ENCODE peak calls at places on chromosomes 6 and 20, in ten cellular contexts. One of them, this sample, is unnamed.

GRCh38 chr6:36805917-36806316 is 33.3 kb downstream of the CPNE5 start:
- DNase-seq in PC-9: no peak
- DNase-seq in foreskin fibroblast: no peak
- DNase-seq in Caco-2: no peak
- DNase-seq in AG04450: no peak
- DNase-seq in GM13976: no peak
- DNase-seq in Panc1: no peak
- DNase-seq in brain microvascular endothelial cell: no peak
- DNase-seq in astrocyte of the spinal cord: no peak
- DNase-seq in prostate gland: no peak
- DNase-seq in this sample: no peak

GRCh38 chr6:106117579-106117978 is 31.4 kb downstream of the PRDM1 start:
- DNase-seq in PC-9: no peak
- DNase-seq in foreskin fibroblast: no peak
- DNase-seq in Caco-2: no peak
- DNase-seq in AG04450: no peak
- DNase-seq in GM13976: peak; percentile 42
- DNase-seq in Panc1: no peak
- DNase-seq in brain microvascular endothelial cell: no peak
- DNase-seq in astrocyte of the spinal cord: no peak
- DNase-seq in prostate gland: no peak
- DNase-seq in this sample: no peak

GRCh38 chr20:1264727-1265126 is 1.4 kb upstream of the SNPH start:
- DNase-seq in PC-9: no peak
- DNase-seq in foreskin fibroblast: no peak
- DNase-seq in Caco-2: no peak
- DNase-seq in AG04450: no peak
- DNase-seq in GM13976: no peak
- DNase-seq in Panc1: no peak
- DNase-seq in brain microvascular endothelial cell: no peak
- DNase-seq in astrocyte of the spinal cord: no peak
- DNase-seq in prostate gland: no peak
- DNase-seq in this sample: no peak

GRCh38 chr20:63107449-63108200 is 100.9 kb upstream of the BHLHE23 start:
- DNase-seq in PC-9: no peak
- DNase-seq in foreskin fibroblast: no peak
- DNase-seq in Caco-2: peak; percentile 45
- DNase-seq in AG04450: no peak
- DNase-seq in GM13976: no peak
- DNase-seq in Panc1: no peak
- DNase-seq in brain microvascular endothelial cell: no peak
- DNase-seq in astrocyte of the spinal cord: no peak
- DNase-seq in prostate gland: no peak
- DNase-seq in this sample: no peak

GRCh38 chr20:36785308-36785707 is 11.7 kb upstream of the DSN1 start:
- DNase-seq in PC-9: no peak
- DNase-seq in foreskin fibroblast: no peak
- DNase-seq in Caco-2: no peak
- DNase-seq in AG04450: no peak
- DNase-seq in GM13976: no peak
- DNase-seq in Panc1: no peak
- DNase-seq in brain microvascular endothelial cell: no peak
- DNase-seq in astrocyte of the spinal cord: no peak
- DNase-seq in prostate gland: no peak
- DNase-seq in this sample: no peak

GRCh38 chr6:26064619-26065257 is 22.5 kb upstream of the HFE start:
- DNase-seq in PC-9: no peak
- DNase-seq in foreskin fibroblast: no peak
- DNase-seq in Caco-2: no peak
- DNase-seq in AG04450: peak; percentile 20
- DNase-seq in GM13976: peak; percentile 37
- DNase-seq in Panc1: no peak
- DNase-seq in brain microvascular endothelial cell: peak; percentile 29
- DNase-seq in astrocyte of the spinal cord: peak; percentile 45
- DNase-seq in prostate gland: peak; percentile 10
- DNase-seq in this sample: no peak

GRCh38 chr6:4133941-4134838 is 1.2 kb downstream of the ECI2 start:
- DNase-seq in PC-9: peak; percentile 8
- DNase-seq in foreskin fibroblast: no peak
- DNase-seq in Caco-2: no peak
- DNase-seq in AG04450: no peak
- DNase-seq in GM13976: no peak
- DNase-seq in Panc1: no peak
- DNase-seq in brain microvascular endothelial cell: no peak
- DNase-seq in astrocyte of the spinal cord: peak; percentile 24
- DNase-seq in prostate gland: peak; percentile 25
- DNase-seq in this sample: no peak

GRCh38 chr6:1667012-1667804 is 57.5 kb downstream of the FOXC1 start:
- DNase-seq in PC-9: no peak
- DNase-seq in foreskin fibroblast: peak; percentile 15
- DNase-seq in Caco-2: no peak
- DNase-seq in AG04450: peak; percentile 86
- DNase-seq in GM13976: no peak
- DNase-seq in Panc1: no peak
- DNase-seq in brain microvascular endothelial cell: no peak
- DNase-seq in astrocyte of the spinal cord: no peak
- DNase-seq in prostate gland: no peak
- DNase-seq in this sample: no peak

GRCh38 chr20:57432874-57433491 is 41.8 kb downstream of the RBM38 start:
- DNase-seq in PC-9: peak; percentile 63
- DNase-seq in foreskin fibroblast: no peak
- DNase-seq in Caco-2: peak; percentile 40
- DNase-seq in AG04450: no peak
- DNase-seq in GM13976: peak; percentile 92
- DNase-seq in Panc1: no peak
- DNase-seq in brain microvascular endothelial cell: no peak
- DNase-seq in astrocyte of the spinal cord: no peak
- DNase-seq in prostate gland: no peak
- DNase-seq in this sample: no peak

DNA sequence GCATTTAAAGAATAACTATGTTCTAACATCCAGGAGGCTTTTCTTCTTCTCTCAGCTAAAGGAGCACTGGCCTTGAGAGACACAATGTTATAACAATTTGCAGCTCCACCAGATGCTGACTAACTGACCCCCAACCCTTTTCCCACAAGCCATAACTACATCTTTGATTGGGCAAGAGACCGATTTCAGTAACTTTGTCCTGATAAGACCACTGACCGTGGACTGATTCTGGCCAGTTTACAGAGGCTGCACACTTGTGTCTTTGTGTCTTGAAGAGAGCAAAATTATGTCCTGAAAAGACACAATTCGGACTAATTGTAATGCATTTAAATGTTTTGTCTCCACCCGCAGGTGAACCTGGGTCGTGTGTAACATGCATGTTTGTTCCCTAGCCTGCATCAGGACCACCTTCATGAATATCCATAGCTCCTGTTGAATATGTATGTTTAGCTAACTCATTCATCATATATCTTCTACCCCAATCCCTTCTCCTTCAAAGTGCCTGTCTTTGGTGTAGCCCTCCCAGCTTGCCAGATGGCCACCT is 22.3 kb downstream of the ABRACL start:
- DNase-seq in PC-9: no peak
- DNase-seq in foreskin fibroblast: no peak
- DNase-seq in Caco-2: no peak
- DNase-seq in AG04450: no peak
- DNase-seq in GM13976: no peak
- DNase-seq in Panc1: no peak
- DNase-seq in brain microvascular endothelial cell: no peak
- DNase-seq in astrocyte of the spinal cord: no peak
- DNase-seq in prostate gland: no peak
- DNase-seq in this sample: no peak
- TF ChIP-seq CTCF in PC-9: no peak
- TF ChIP-seq CTCF in foreskin fibroblast: no peak
- TF ChIP-seq CTCF in Caco-2: no peak
- TF ChIP-seq CTCF in AG04450: no peak
- TF ChIP-seq CTCF in GM13976: no peak
- TF ChIP-seq CTCF in Panc1: peak; percentile 15
- TF ChIP-seq CTCF in brain microvascular endothelial cell: no peak
- TF ChIP-seq CTCF in astrocyte of the spinal cord: no peak
- TF ChIP-seq CTCF in prostate gland: no peak
- TF ChIP-seq CTCF in this sample: peak; percentile 11

GRCh38 chr6:89596056-89596455 is 42.5 kb downstream of the LYRM2 start:
- DNase-seq in PC-9: no peak
- DNase-seq in foreskin fibroblast: no peak
- DNase-seq in Caco-2: no peak
- DNase-seq in AG04450: no peak
- DNase-seq in GM13976: peak; percentile 68
- DNase-seq in Panc1: no peak
- DNase-seq in brain microvascular endothelial cell: no peak
- DNase-seq in astrocyte of the spinal cord: no peak
- DNase-seq in prostate gland: no peak
- DNase-seq in this sample: no peak

GRCh38 chr6:89597372-89597771 is 41.2 kb downstream of the LYRM2 start:
- DNase-seq in PC-9: no peak
- DNase-seq in foreskin fibroblast: no peak
- DNase-seq in Caco-2: no peak
- DNase-seq in AG04450: no peak
- DNase-seq in GM13976: no peak
- DNase-seq in Panc1: no peak
- DNase-seq in brain microvascular endothelial cell: no peak
- DNase-seq in astrocyte of the spinal cord: no peak
- DNase-seq in prostate gland: no peak
- DNase-seq in this sample: no peak

GRCh38 chr6:89596484-89596883 is 42.1 kb downstream of the LYRM2 start:
- DNase-seq in PC-9: no peak
- DNase-seq in foreskin fibroblast: no peak
- DNase-seq in Caco-2: no peak
- DNase-seq in AG04450: no peak
- DNase-seq in GM13976: no peak
- DNase-seq in Panc1: no peak
- DNase-seq in brain microvascular endothelial cell: no peak
- DNase-seq in astrocyte of the spinal cord: no peak
- DNase-seq in prostate gland: no peak
- DNase-seq in this sample: no peak

GRCh38 chr6:89599727-89600126 is 38.8 kb downstream of the LYRM2 start:
- DNase-seq in PC-9: no peak
- DNase-seq in foreskin fibroblast: no peak
- DNase-seq in Caco-2: no peak
- DNase-seq in AG04450: no peak
- DNase-seq in GM13976: no peak
- DNase-seq in Panc1: no peak
- DNase-seq in brain microvascular endothelial cell: no peak
- DNase-seq in astrocyte of the spinal cord: no peak
- DNase-seq in prostate gland: no peak
- DNase-seq in this sample: no peak

DNA sequence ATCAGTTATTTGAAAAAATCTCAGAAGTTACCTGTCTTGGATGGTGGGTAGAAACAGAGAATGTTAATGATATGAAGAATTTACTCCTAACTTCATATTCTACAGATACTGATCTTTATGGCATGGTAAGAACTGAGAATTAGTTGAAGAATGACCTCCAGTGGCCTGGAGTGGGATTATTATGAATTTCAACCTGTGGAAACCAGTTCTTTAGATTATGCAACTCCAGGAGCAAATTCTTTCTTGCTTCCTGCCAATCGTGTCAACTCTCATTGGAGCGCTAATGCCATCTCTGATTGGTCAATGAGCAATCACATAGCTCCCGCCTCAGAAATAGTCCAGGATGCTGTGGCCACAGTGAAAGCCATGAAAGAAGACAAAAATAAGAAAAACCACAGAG is 40.6 kb downstream of the LYRM2 start:
- DNase-seq in PC-9: peak; percentile 16
- DNase-seq in foreskin fibroblast: no peak
- DNase-seq in Caco-2: peak; percentile 63
- DNase-seq in AG04450: no peak
- DNase-seq in GM13976: no peak
- DNase-seq in Panc1: peak; percentile 4
- DNase-seq in brain microvascular endothelial cell: peak; percentile 14
- DNase-seq in astrocyte of the spinal cord: peak; percentile 5
- DNase-seq in prostate gland: no peak
- DNase-seq in this sample: peak; percentile 54
- TF ChIP-seq CTCF in PC-9: peak; percentile 55
- TF ChIP-seq CTCF in foreskin fibroblast: no peak
- TF ChIP-seq CTCF in Caco-2: peak; percentile 31
- TF ChIP-seq CTCF in AG04450: no peak
- TF ChIP-seq CTCF in GM13976: no peak
- TF ChIP-seq CTCF in Panc1: peak; percentile 39
- TF ChIP-seq CTCF in brain microvascular endothelial cell: no peak
- TF ChIP-seq CTCF in astrocyte of the spinal cord: no peak
- TF ChIP-seq CTCF in prostate gland: peak; percentile 30
- TF ChIP-seq CTCF in this sample: peak; percentile 61

GRCh38 chr6:166851426-166851825 is 104.9 kb downstream of the RNASET2 start:
- DNase-seq in PC-9: no peak
- DNase-seq in foreskin fibroblast: no peak
- DNase-seq in Caco-2: no peak
- DNase-seq in AG04450: no peak
- DNase-seq in GM13976: no peak
- DNase-seq in Panc1: no peak
- DNase-seq in brain microvascular endothelial cell: no peak
- DNase-seq in astrocyte of the spinal cord: no peak
- DNase-seq in prostate gland: no peak
- DNase-seq in this sample: no peak

GRCh38 chr6:166850677-166851076 is 105.7 kb downstream of the RNASET2 start:
- DNase-seq in PC-9: no peak
- DNase-seq in foreskin fibroblast: no peak
- DNase-seq in Caco-2: no peak
- DNase-seq in AG04450: no peak
- DNase-seq in GM13976: no peak
- DNase-seq in Panc1: no peak
- DNase-seq in brain microvascular endothelial cell: no peak
- DNase-seq in astrocyte of the spinal cord: no peak
- DNase-seq in prostate gland: no peak
- DNase-seq in this sample: no peak

GRCh38 chr6:166855416-166855815 is 100.9 kb downstream of the RNASET2 start:
- DNase-seq in PC-9: no peak
- DNase-seq in foreskin fibroblast: no peak
- DNase-seq in Caco-2: no peak
- DNase-seq in AG04450: no peak
- DNase-seq in GM13976: no peak
- DNase-seq in Panc1: no peak
- DNase-seq in brain microvascular endothelial cell: no peak
- DNase-seq in astrocyte of the spinal cord: no peak
- DNase-seq in prostate gland: no peak
- DNase-seq in this sample: no peak

GRCh38 chr6:166852484-166852975 is 103.8 kb downstream of the RNASET2 start:
- DNase-seq in PC-9: no peak
- DNase-seq in foreskin fibroblast: no peak
- DNase-seq in Caco-2: no peak
- DNase-seq in AG04450: no peak
- DNase-seq in GM13976: no peak
- DNase-seq in Panc1: no peak
- DNase-seq in brain microvascular endothelial cell: no peak
- DNase-seq in astrocyte of the spinal cord: no peak
- DNase-seq in prostate gland: peak; percentile 21
- DNase-seq in this sample: no peak

GRCh38 chr6:166853371-166854325 is 102.7 kb downstream of the RNASET2 start:
- DNase-seq in PC-9: no peak
- DNase-seq in foreskin fibroblast: no peak
- DNase-seq in Caco-2: no peak
- DNase-seq in AG04450: no peak
- DNase-seq in GM13976: no peak
- DNase-seq in Panc1: no peak
- DNase-seq in brain microvascular endothelial cell: no peak
- DNase-seq in astrocyte of the spinal cord: no peak
- DNase-seq in prostate gland: no peak
- DNase-seq in this sample: no peak
- TF ChIP-seq CTCF in PC-9: no peak
- TF ChIP-seq CTCF in foreskin fibroblast: no peak
- TF ChIP-seq CTCF in Caco-2: no peak
- TF ChIP-seq CTCF in AG04450: no peak
- TF ChIP-seq CTCF in GM13976: no peak
- TF ChIP-seq CTCF in Panc1: no peak
- TF ChIP-seq CTCF in brain microvascular endothelial cell: no peak
- TF ChIP-seq CTCF in astrocyte of the spinal cord: no peak
- TF ChIP-seq CTCF in prostate gland: no peak
- TF ChIP-seq CTCF in this sample: no peak

GRCh38 chr6:10256113-10256690 is 158.7 kb downstream of the TFAP2A start:
- DNase-seq in PC-9: no peak
- DNase-seq in foreskin fibroblast: peak; percentile 4
- DNase-seq in Caco-2: no peak
- DNase-seq in AG04450: no peak
- DNase-seq in GM13976: peak; percentile 11
- DNase-seq in Panc1: no peak
- DNase-seq in brain microvascular endothelial cell: peak; percentile 11
- DNase-seq in astrocyte of the spinal cord: no peak
- DNase-seq in prostate gland: no peak
- DNase-seq in this sample: no peak
- TF ChIP-seq CTCF in PC-9: peak; percentile 73
- TF ChIP-seq CTCF in foreskin fibroblast: peak; percentile 41
- TF ChIP-seq CTCF in Caco-2: peak; percentile 40
- TF ChIP-seq CTCF in AG04450: peak; percentile 45
- TF ChIP-seq CTCF in GM13976: no peak
- TF ChIP-seq CTCF in Panc1: peak; percentile 63
- TF ChIP-seq CTCF in brain microvascular endothelial cell: peak; percentile 58
- TF ChIP-seq CTCF in astrocyte of the spinal cord: peak; percentile 41
- TF ChIP-seq CTCF in prostate gland: peak; percentile 17
- TF ChIP-seq CTCF in this sample: peak; percentile 66